ENCODE peak calls at places on chromosomes 7 and 10, in five cellular contexts. One of them, this sample, is unnamed.

GRCh38 chr7:45647967-45648670 is 74.0 kb downstream of the ADCY1 start:
- DNase-seq in astrocyte of the cerebellum: no peak
- DNase-seq in IMR-90: no peak
- DNase-seq in AG04450: no peak
- DNase-seq in heart right ventricle: peak; percentile 2
- DNase-seq in this sample: no peak

GRCh38 chr7:159104188-159105030 is 40.3 kb downstream of the VIPR2 start:
- DNase-seq in astrocyte of the cerebellum: no peak
- DNase-seq in IMR-90: no peak
- DNase-seq in AG04450: no peak
- DNase-seq in heart right ventricle: peak; percentile 77
- DNase-seq in this sample: no peak

GRCh38 chr7:124459101-124460052 is 306.2 kb downstream of the GPR37 start:
- DNase-seq in astrocyte of the cerebellum: no peak
- DNase-seq in IMR-90: peak; percentile 87
- DNase-seq in AG04450: peak; percentile 79
- DNase-seq in heart right ventricle: no peak
- DNase-seq in this sample: peak; percentile 58

GRCh38 chr7:127912901-127913300 is 118.3 kb downstream of the LRRC4 start:
- DNase-seq in astrocyte of the cerebellum: no peak
- DNase-seq in IMR-90: no peak
- DNase-seq in AG04450: no peak
- DNase-seq in heart right ventricle: no peak
- DNase-seq in this sample: no peak

GRCh38 chr10:63711866-63712716 is 190.9 kb downstream of the REEP3 start:
- DNase-seq in astrocyte of the cerebellum: peak; percentile 94
- DNase-seq in IMR-90: peak; percentile 97
- DNase-seq in AG04450: peak; percentile 86
- DNase-seq in heart right ventricle: peak; percentile 94
- DNase-seq in this sample: peak; percentile 76

GRCh38 chr10:72097448-72098300 is 9.3 kb upstream of the SPOCK2 start:
- DNase-seq in astrocyte of the cerebellum: peak; percentile 50
- DNase-seq in IMR-90: peak; percentile 99
- DNase-seq in AG04450: peak; percentile 72
- DNase-seq in heart right ventricle: peak; percentile 36
- DNase-seq in this sample: peak; percentile 59

GRCh38 chr7:30548762-30549344 is 44.2 kb upstream of the GGCT start:
- DNase-seq in astrocyte of the cerebellum: peak; percentile 69
- DNase-seq in IMR-90: peak; percentile 73
- DNase-seq in AG04450: peak; percentile 36
- DNase-seq in heart right ventricle: peak; percentile 75
- DNase-seq in this sample: no peak

GRCh38 chr7:105652359-105652993 is 71.2 kb upstream of the EFCAB10 start:
- DNase-seq in astrocyte of the cerebellum: peak; percentile 37
- DNase-seq in IMR-90: peak; percentile 71
- DNase-seq in AG04450: peak; percentile 55
- DNase-seq in heart right ventricle: peak; percentile 75
- DNase-seq in this sample: peak; percentile 10

GRCh38 chr7:8197994-8198698 is 63.8 kb downstream of the ICA1 start:
- DNase-seq in astrocyte of the cerebellum: no peak
- DNase-seq in IMR-90: no peak
- DNase-seq in AG04450: no peak
- DNase-seq in heart right ventricle: no peak
- DNase-seq in this sample: no peak

GRCh38 chr7:95800787-95801186 is 28.4 kb downstream of the DYNC1I1 start:
- DNase-seq in astrocyte of the cerebellum: no peak
- DNase-seq in IMR-90: no peak
- DNase-seq in AG04450: no peak
- DNase-seq in heart right ventricle: no peak
- DNase-seq in this sample: no peak

GRCh38 chr7:7136857-7137309 is 45.5 kb upstream of the C1GALT1 start:
- DNase-seq in astrocyte of the cerebellum: no peak
- DNase-seq in IMR-90: no peak
- DNase-seq in AG04450: no peak
- DNase-seq in heart right ventricle: no peak
- DNase-seq in this sample: no peak

GRCh38 chr7:7135074-7135473 is 47.3 kb upstream of the C1GALT1 start:
- DNase-seq in astrocyte of the cerebellum: no peak
- DNase-seq in IMR-90: no peak
- DNase-seq in AG04450: no peak
- DNase-seq in heart right ventricle: no peak
- DNase-seq in this sample: no peak

GRCh38 chr7:7134036-7134435 is 48.3 kb upstream of the C1GALT1 start:
- DNase-seq in astrocyte of the cerebellum: no peak
- DNase-seq in IMR-90: no peak
- DNase-seq in AG04450: no peak
- DNase-seq in heart right ventricle: no peak
- DNase-seq in this sample: no peak

GRCh38 chr7:7138897-7139296 is 43.4 kb upstream of the C1GALT1 start:
- DNase-seq in astrocyte of the cerebellum: no peak
- DNase-seq in IMR-90: no peak
- DNase-seq in AG04450: no peak
- DNase-seq in heart right ventricle: no peak
- DNase-seq in this sample: no peak

GRCh38 chr7:7136423-7136822 is 45.9 kb upstream of the C1GALT1 start:
- DNase-seq in astrocyte of the cerebellum: no peak
- DNase-seq in IMR-90: no peak
- DNase-seq in AG04450: no peak
- DNase-seq in heart right ventricle: peak; percentile 6
- DNase-seq in this sample: no peak
- H3K4me3 ChIP-seq in astrocyte of the cerebellum: no peak overlapping the region
- H3K4me3 ChIP-seq in IMR-90: no peak overlapping the region
- H3K4me3 ChIP-seq in AG04450: no peak overlapping the region
- H3K4me3 ChIP-seq in heart right ventricle: no peak overlapping the region
- H3K4me3 ChIP-seq in this sample: no peak overlapping the region

GRCh38 chr10:61749271-61749670 is 86.5 kb downstream of the CABCOCO1 start:
- DNase-seq in astrocyte of the cerebellum: no peak
- DNase-seq in IMR-90: no peak
- DNase-seq in AG04450: no peak
- DNase-seq in heart right ventricle: no peak
- DNase-seq in this sample: no peak

GRCh38 chr10:61747341-61747740 is 84.6 kb downstream of the CABCOCO1 start:
- DNase-seq in astrocyte of the cerebellum: no peak
- DNase-seq in IMR-90: no peak
- DNase-seq in AG04450: no peak
- DNase-seq in heart right ventricle: no peak
- DNase-seq in this sample: no peak

GRCh38 chr10:61742812-61743211 is 80.1 kb downstream of the CABCOCO1 start:
- DNase-seq in astrocyte of the cerebellum: no peak
- DNase-seq in IMR-90: no peak
- DNase-seq in AG04450: no peak
- DNase-seq in heart right ventricle: no peak
- DNase-seq in this sample: no peak

DNA sequence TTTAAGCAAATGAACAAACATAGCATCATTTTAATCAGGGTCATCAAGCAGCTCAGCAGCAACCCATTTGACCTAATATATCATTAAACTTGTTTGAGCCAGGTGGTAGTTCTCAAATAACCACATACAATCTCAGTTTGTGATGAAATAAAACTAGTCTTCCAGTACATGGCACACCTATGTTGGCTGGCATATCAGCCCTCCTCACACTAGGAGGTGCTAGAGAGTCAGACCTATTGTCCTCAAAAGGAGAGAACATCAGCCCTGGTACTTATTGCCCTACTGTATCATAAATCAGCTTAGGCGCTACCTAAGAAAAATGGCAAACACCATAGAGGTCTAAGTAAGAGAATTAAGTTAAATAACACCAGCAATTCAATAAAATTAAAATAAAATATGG is 81.7 kb downstream of the CABCOCO1 start:
- DNase-seq in astrocyte of the cerebellum: no peak
- DNase-seq in IMR-90: no peak
- DNase-seq in AG04450: no peak
- DNase-seq in heart right ventricle: no peak
- DNase-seq in this sample: no peak
- TF ChIP-seq CTCF in astrocyte of the cerebellum: no peak
- TF ChIP-seq CTCF in IMR-90: no peak
- TF ChIP-seq CTCF in AG04450: peak; percentile 17
- TF ChIP-seq CTCF in heart right ventricle: no peak
- TF ChIP-seq CTCF in this sample: no peak

GRCh38 chr7:69889338-69890080 is 291.2 kb downstream of the AUTS2 start:
- DNase-seq in astrocyte of the cerebellum: no peak
- DNase-seq in IMR-90: no peak
- DNase-seq in AG04450: no peak
- DNase-seq in heart right ventricle: no peak
- DNase-seq in this sample: no peak
- H3K4me3 ChIP-seq in astrocyte of the cerebellum: no peak overlapping the region
- H3K4me3 ChIP-seq in IMR-90: no peak overlapping the region
- H3K4me3 ChIP-seq in AG04450: no peak overlapping the region
- H3K4me3 ChIP-seq in heart right ventricle: no peak overlapping the region
- H3K4me3 ChIP-seq in this sample: no peak overlapping the region

GRCh38 chr7:129401228-129401967 is 32.8 kb upstream of the STRIP2 start:
- DNase-seq in astrocyte of the cerebellum: no peak
- DNase-seq in IMR-90: no peak
- DNase-seq in AG04450: no peak
- DNase-seq in heart right ventricle: no peak
- DNase-seq in this sample: no peak

GRCh38 chr7:129405527-129405926 is 28.7 kb upstream of the STRIP2 start:
- DNase-seq in astrocyte of the cerebellum: no peak
- DNase-seq in IMR-90: no peak
- DNase-seq in AG04450: no peak
- DNase-seq in heart right ventricle: no peak
- DNase-seq in this sample: no peak

GRCh38 chr7:129401968-129402860 is 32.0 kb upstream of the STRIP2 start:
- DNase-seq in astrocyte of the cerebellum: no peak
- DNase-seq in IMR-90: no peak
- DNase-seq in AG04450: no peak
- DNase-seq in heart right ventricle: no peak
- DNase-seq in this sample: no peak
- TF ChIP-seq CTCF in astrocyte of the cerebellum: no peak
- TF ChIP-seq CTCF in IMR-90: no peak
- TF ChIP-seq CTCF in AG04450: no peak
- TF ChIP-seq CTCF in heart right ventricle: peak; percentile 20
- TF ChIP-seq CTCF in this sample: no peak

GRCh38 chr7:831596-832291 is 532 bp upstream of the SUN1 start:
- DNase-seq in astrocyte of the cerebellum: peak; percentile 82
- DNase-seq in IMR-90: peak; percentile 94
- DNase-seq in AG04450: peak; percentile 72
- DNase-seq in heart right ventricle: no peak
- DNase-seq in this sample: peak; percentile 52
- H3K4me3 ChIP-seq in astrocyte of the cerebellum: peak overlapping the region; percentile 14
- H3K4me3 ChIP-seq in IMR-90: no peak overlapping the region
- H3K4me3 ChIP-seq in AG04450: peak overlapping the region; percentile 8
- H3K4me3 ChIP-seq in heart right ventricle: peak overlapping the region; percentile 9
- H3K4me3 ChIP-seq in this sample: no peak overlapping the region

DNA sequence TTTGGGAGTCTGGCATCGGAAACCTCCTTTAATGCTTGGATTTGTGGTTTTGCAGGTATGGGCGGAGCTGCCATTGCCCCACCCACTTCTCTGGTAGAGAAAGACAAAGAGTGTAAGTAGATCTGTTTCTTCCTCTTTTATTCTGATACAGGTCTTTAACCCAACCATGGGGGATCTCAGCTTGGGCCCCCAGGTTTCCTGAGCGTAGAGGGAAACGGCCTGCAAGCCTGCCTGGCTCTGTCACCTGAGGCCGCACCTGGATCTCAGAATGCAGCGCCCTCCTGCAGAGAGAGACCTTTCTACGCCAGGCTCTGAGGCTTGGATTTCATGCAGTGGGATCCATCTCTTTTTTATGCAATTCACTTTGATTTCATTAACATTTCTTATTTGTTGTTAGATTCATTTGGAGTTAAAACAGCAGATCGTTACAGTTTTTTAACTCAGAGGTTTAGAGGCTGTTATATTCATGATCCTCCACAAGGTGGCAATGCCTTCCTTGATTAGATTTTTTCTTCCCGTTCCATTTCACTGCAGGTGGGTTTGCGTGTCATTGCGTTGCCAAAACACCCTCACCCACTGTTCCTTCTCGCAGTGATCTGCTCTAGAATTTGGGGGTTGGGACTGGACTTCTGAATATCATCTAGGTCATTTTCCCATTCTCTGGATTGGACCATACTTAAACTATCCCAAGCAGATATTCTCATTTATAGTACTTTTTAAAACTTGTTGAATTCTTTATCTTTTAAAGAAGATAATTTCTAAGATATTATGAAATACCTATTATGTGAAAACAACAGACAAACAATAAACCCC is 20.0 kb downstream of the RBM17 start:
- DNase-seq in astrocyte of the cerebellum: no peak
- DNase-seq in IMR-90: peak; percentile 61
- DNase-seq in AG04450: no peak
- DNase-seq in heart right ventricle: no peak
- DNase-seq in this sample: no peak
- TF ChIP-seq CTCF in astrocyte of the cerebellum: peak; percentile 59
- TF ChIP-seq CTCF in IMR-90: peak; percentile 79
- TF ChIP-seq CTCF in AG04450: peak; percentile 74
- TF ChIP-seq CTCF in heart right ventricle: peak; percentile 77
- TF ChIP-seq CTCF in this sample: peak; percentile 30